ENCODE peak calls at places on chromosomes 13 and 19, in nine cellular contexts. G, N, S, U, B, D, L, H and F are unnamed samples.

GRCh38 chr13:95676100-95676774 is 702 bp upstream of the DNAJC3 start:
- DNase-seq in G (no peak), N (no peak), S (peak; percentile 41), U (peak; percentile 9), B (no peak), D (peak; percentile 5), L (no peak), H (peak; percentile 15), F (no peak)

GRCh38 chr19:13228561-13228960 is 78.3 kb downstream of the IER2 start:
- DNase-seq in G (no peak), N (no peak), S (no peak), U (no peak), B (no peak), D (no peak), L (no peak), H (no peak), F (no peak)

GRCh38 chr19:43780706-43781525 is at the start of gene KCNN4:
- DNase-seq in G (peak; percentile 61), N (no peak), S (peak; percentile 33), U (peak; percentile 76), B (no peak), D (no peak), L (no peak), H (peak; percentile 50), F (peak; percentile 51)

GRCh38 chr13:101455863-101456262 is 3.4 kb downstream of the ITGBL1 start:
- DNase-seq in G (peak; percentile 74), N (no peak), S (peak; percentile 26), U (peak; percentile 78), B (no peak), D (peak; percentile 74), L (no peak), H (no peak), F (peak; percentile 77)

GRCh38 chr13:42041017-42041683 is 7.3 kb upstream of the DGKH start:
- DNase-seq in G (no peak), N (no peak), S (peak; percentile 72), U (peak; percentile 8), B (peak; percentile 75), D (no peak), L (peak; percentile 48), H (no peak), F (peak; percentile 57)

GRCh38 chr19:397321-397720 is 11.6 kb downstream of the C2CD4C start:
- DNase-seq in G (no peak), N (no peak), S (no peak), U (no peak), B (no peak), D (no peak), L (no peak), H (no peak), F (no peak)

GRCh38 chr19:38059897-38060296 is 152.9 kb downstream of the SIPA1L3 start:
- DNase-seq in G (no peak), N (no peak), S (no peak), U (no peak), B (no peak), D (no peak), L (no peak), H (no peak), F (no peak)

GRCh38 chr13:37348916-37349653 is 243.6 kb upstream of the CSNK1A1L start:
- DNase-seq in G (no peak), N (no peak), S (no peak), U (no peak), B (no peak), D (no peak), L (no peak), H (no peak), F (no peak)

GRCh38 chr19:7349961-7350711 is 1.4 kb downstream of the ARHGEF18 start:
- DNase-seq in G (no peak), N (no peak), S (no peak), U (no peak), B (no peak), D (no peak), L (no peak), H (peak; percentile 62), F (no peak)

GRCh38 chr19:33405491-33406461 is 32.3 kb downstream of the CEBPG start:
- DNase-seq in G (no peak), N (no peak), S (no peak), U (no peak), B (no peak), D (no peak), L (no peak), H (no peak), F (no peak)

GRCh38 chr13:109945206-109945960 is 159.0 kb upstream of the IRS2 start:
- DNase-seq in G (peak; percentile 78), N (no peak), S (no peak), U (peak; percentile 5), B (no peak), D (no peak), L (no peak), H (no peak), F (peak; percentile 11)

GRCh38 chr19:44816301-44816700 is 7.4 kb downstream of the BCAM start:
- DNase-seq in G (no peak), N (no peak), S (no peak), U (no peak), B (no peak), D (no peak), L (no peak), H (no peak), F (no peak)

GRCh38 chr19:1383014-1383310 is 745 bp upstream of the NDUFS7 start:
- DNase-seq in G (no peak), N (no peak), S (no peak), U (no peak), B (no peak), D (no peak), L (no peak), H (no peak), F (no peak)

GRCh38 chr13:28636677-28637317 is 22.1 kb upstream of the POMP start:
- DNase-seq in G (peak; percentile 57), N (no peak), S (peak; percentile 75), U (peak; percentile 51), B (no peak), D (peak; percentile 33), L (no peak), H (peak; percentile 29), F (peak; percentile 28)

GRCh38 chr13:52010890-52011689 is at the start of gene ATP7B:
- DNase-seq in G (no peak), N (no peak), S (peak; percentile 16), U (no peak), B (no peak), D (no peak), L (no peak), H (no peak), F (no peak)

GRCh38 chr19:21580818-21581217 is 75.4 kb downstream of the ZNF429 start:
- DNase-seq in G (no peak), N (no peak), S (no peak), U (no peak), B (no peak), D (no peak), L (no peak), H (no peak), F (no peak)

GRCh38 chr19:29596885-29597525 is 9.1 kb upstream of the POP4 start:
- DNase-seq in G (no peak), N (no peak), S (peak; percentile 21), U (no peak), B (no peak), D (peak; percentile 16), L (peak; percentile 56), H (no peak), F (no peak)

GRCh38 chr13:91136806-91137205 is 210.7 kb upstream of the MIR17HG start:
- DNase-seq in G (no peak), N (no peak), S (no peak), U (no peak), B (no peak), D (no peak), L (no peak), H (no peak), F (no peak)

GRCh38 chr19:35209646-35210045 is 18.9 kb downstream of the FAM187B start:
- DNase-seq in G (no peak), N (no peak), S (no peak), U (no peak), B (no peak), D (no peak), L (no peak), H (no peak), F (no peak)

GRCh38 chr19:31279436-31279765 is 69.8 kb downstream of the TSHZ3 start:
- DNase-seq in G (no peak), N (no peak), S (no peak), U (no peak), B (no peak), D (no peak), L (no peak), H (no peak), F (no peak)

GRCh38 chr13:35496761-35497386 is 20.4 kb upstream of the MAB21L1 start:
- DNase-seq in G (no peak), N (no peak), S (no peak), U (no peak), B (no peak), D (no peak), L (no peak), H (no peak), F (no peak)

GRCh38 chr13:94157705-94158218 is 321.7 kb downstream of the DCT start:
- DNase-seq in G (no peak), N (no peak), S (no peak), U (no peak), B (no peak), D (no peak), L (no peak), H (no peak), F (no peak)

GRCh38 chr13:98681017-98681416 is 71.5 kb downstream of the SLC15A1 start:
- DNase-seq in G (no peak), N (no peak), S (no peak), U (no peak), B (no peak), D (no peak), L (no peak), H (no peak), F (no peak)

GRCh38 chr13:113171250-113172125 is 13.0 kb downstream of the PROZ start:
- DNase-seq in G (no peak), N (no peak), S (no peak), U (no peak), B (no peak), D (no peak), L (no peak), H (no peak), F (peak; percentile 33)

GRCh38 chr19:10305139-10305806 is 4.3 kb downstream of the ZGLP1 start:
- DNase-seq in G (no peak), N (no peak), S (no peak), U (no peak), B (no peak), D (no peak), L (no peak), H (no peak), F (no peak)

GRCh38 chr19:51157265-51157664 is 15.2 kb downstream of the SIGLEC7 start:
- DNase-seq in G (no peak), N (no peak), S (no peak), U (no peak), B (no peak), D (no peak), L (no peak), H (no peak), F (no peak)

GRCh38 chr13:69199664-69200063 is 908.0 kb upstream of the ATXN8OS start:
- DNase-seq in G (no peak), N (no peak), S (no peak), U (no peak), B (no peak), D (no peak), L (no peak), H (no peak), F (no peak)

GRCh38 chr13:107770541-107770940 is 444.8 kb downstream of the LIG4 start:
- DNase-seq in G (no peak), N (no peak), S (no peak), U (no peak), B (no peak), D (no peak), L (no peak), H (no peak), F (no peak)

GRCh38 chr19:45474941-45475516 is 7.2 kb downstream of the FOSB start:
- DNase-seq in G (no peak), N (no peak), S (no peak), U (no peak), B (no peak), D (no peak), L (no peak), H (no peak), F (no peak)